ENCODE peak calls at places on chromosomes 4 and X, in four cellular contexts. H is NAMALWA; V is stimulated activated CD8-positive, alpha-beta memory T cell treated with anti-CD3 and anti-CD28 coated beads, Interleukin-12 subunit alpha, Interleukin-12 subunit beta, amount 100 ng/mL, for 1 hour; O is H4. G is an unnamed sample.

GRCh38 chr4:146278986-146279385 is 64.6 kb downstream of the REELD1 start:
- DNase-seq in O (no peak), V (no peak), H (no peak), G (no peak)

GRCh38 chrX:110450050-110450449 is 91.4 kb downstream of the RTL9 start:
- DNase-seq in O (peak), H (peak), V (peak), G (peak)

GRCh38 chrX:154097003-154097596 is 417 bp downstream of the MECP2 start:
- DNase-seq in O (peak), V (peak), H (peak), G (peak)

GRCh38 chrX:136028383-136028984 is 43.2 kb downstream of the SLC9A6 start:
- DNase-seq in H (peak), V (no peak), O (peak), G (no peak)

GRCh38 chr4:150164055-150164454 is 85.8 kb downstream of the DCLK2 start:
- DNase-seq in H (no peak), V (no peak), O (no peak), G (no peak)

GRCh38 chrX:285076-285677 is 4.0 kb downstream of the PLCXD1 start:
- DNase-seq in O (no peak), V (no peak), H (no peak), G (no peak)

GRCh38 chr4:103928370-103928769 is 208.6 kb upstream of the TACR3 start:
- DNase-seq in H (no peak), V (no peak), O (no peak), G (no peak)

GRCh38 chr4:5955201-5955821 is 62.4 kb upstream of the CRMP1 start:
- DNase-seq in H (no peak), O (no peak), V (no peak), G (no peak)

GRCh38 chr4:76723916-76724315 is 174.0 kb downstream of the SOWAHB start:
- DNase-seq in H (no peak), V (no peak), O (peak), G (no peak)

GRCh38 chrX:13387656-13388421 is 68.0 kb upstream of the ATXN3L start:
- DNase-seq in O (peak), H (no peak), V (no peak), G (no peak)

GRCh38 chrX:133544105-133544504 is 128.8 kb upstream of the GPC4 start:
- DNase-seq in H (no peak), O (peak), V (no peak), G (no peak)

GRCh38 chr4:140252144-140252741 is 98.3 kb upstream of the MAML3 start:
- DNase-seq in V (no peak), H (peak), O (no peak), G (no peak)

GRCh38 chr4:39036172-39036571 is 4.0 kb upstream of the TMEM156 start:
- DNase-seq in V (no peak), O (peak), H (no peak), G (no peak)

GRCh38 chrX:103954259-103954658 is 8.2 kb upstream of the TMSB15B start:
- DNase-seq in H (no peak), V (no peak), O (no peak), G (no peak)

GRCh38 chr4:153142700-153143438 is 61.4 kb upstream of the TRIM2 start:
- DNase-seq in H (peak), V (peak), O (peak), G (peak)

GRCh38 chr4:31516520-31516919 is 796.4 kb downstream of the PCDH7 start:
- DNase-seq in V (no peak), O (no peak), H (no peak), G (no peak)

GRCh38 chrX:125952973-125953372 is 213.1 kb downstream of the DCAF12L2 start:
- DNase-seq in H (no peak), O (no peak), V (no peak), G (no peak)

GRCh38 chrX:108224727-108225455 is 133.3 kb downstream of the ATG4A start:
- DNase-seq in V (no peak), O (peak), H (peak), G (no peak)